ENCODE peak calls at places on chromosome 1, in seven cellular contexts. J is pancreas; Q is effector memory CD4-positive, alpha-beta T cell; S is epithelial cell of proximal tubule; N is NCI-H510A treated with DMSO at 0.1 percent for 48 hours; I is brain microvascular endothelial cell; Z is stimulated activated CD4-positive, alpha-beta T cell treated with anti-CD3 and anti-CD28 coated beads, Interleukin-4, amount 100 ng/mL, for 4 hours. D is an unnamed sample.

GRCh38 chr1:153663211-153663610 is 4.7 kb downstream of the SNAPIN start:
- DNase-seq in J (no peak), Q (no peak), S (no peak), N (no peak), I (peak), Z (no peak), D (no peak)

GRCh38 chr1:110133436-110133835 is 16.9 kb upstream of the SLC6A17 start:
- DNase-seq in J (no peak), Q (no peak), S (no peak), N (no peak), I (no peak), Z (no peak), D (no peak)

GRCh38 chr1:37157634-37158033 is 123.3 kb upstream of the GRIK3 start:
- DNase-seq in J (no peak), Q (no peak), S (no peak), N (no peak), I (no peak), Z (no peak), D (no peak)

GRCh38 chr1:19121192-19121591 is 88.9 kb downstream of the UBR4 start:
- DNase-seq in J (peak), Q (no peak), S (no peak), N (no peak), I (no peak), Z (no peak), D (no peak)

GRCh38 chr1:94836891-94837290 is 16.7 kb downstream of the SLC44A3 start:
- DNase-seq in J (no peak), Q (no peak), S (no peak), N (no peak), I (no peak), Z (no peak), D (no peak)

GRCh38 chr1:180261524-180262160 is 31.6 kb downstream of the LHX4 start:
- DNase-seq in J (no peak), Q (no peak), S (peak), N (no peak), I (no peak), Z (no peak), D (no peak)

GRCh38 chr1:186187601-186188000 is 187.5 kb downstream of the TPR start:
- DNase-seq in J (no peak), Q (no peak), S (no peak), N (no peak), I (no peak), Z (no peak), D (no peak)

GRCh38 chr1:116066868-116067563 is 44.2 kb upstream of the MAB21L3 start:
- DNase-seq in J (no peak), Q (no peak), S (no peak), N (no peak), I (peak), Z (no peak), D (no peak)

GRCh38 chr1:52590275-52590674 is 11.9 kb upstream of the GPX7 start:
- DNase-seq in J (no peak), Q (no peak), S (no peak), N (no peak), I (no peak), Z (no peak), D (no peak)

GRCh38 chr1:58363639-58364038 is 182.9 kb downstream of the OMA1 start:
- DNase-seq in J (no peak), Q (no peak), S (no peak), N (no peak), I (no peak), Z (no peak), D (no peak)

GRCh38 chr1:1602941-1603506 is 3.1 kb upstream of the FNDC10 start:
- DNase-seq in J (no peak), Q (no peak), S (no peak), N (no peak), I (no peak), Z (no peak), D (no peak)

D was measured in effector CD4-positive, alpha-beta T cell.